ENCODE peak calls at places on chromosomes 6 and 20, in nine cellular contexts. K, H, R, P, N, M, A, U and S are unnamed samples.

GRCh38 chr6:170076466-170077165 is 214.3 kb downstream of the DLL1 start:
- DNase-seq in K (no peak), H (no peak), R (no peak), P (no peak), N (no peak), M (no peak), A (no peak), U (no peak), S (no peak)

GRCh38 chr20:62133051-62133845 is 9.9 kb downstream of the PSMA7 start:
- DNase-seq in K (no peak), H (no peak), R (no peak), P (no peak), N (no peak), M (no peak), A (no peak), U (no peak), S (no peak)

GRCh38 chr6:81690073-81690472 is 62.4 kb downstream of the TENT5A start:
- DNase-seq in K (no peak), H (no peak), R (no peak), P (no peak), N (no peak), M (no peak), A (no peak), U (no peak), S (no peak)

GRCh38 chr6:56540232-56540631 is 102.5 kb downstream of the DST start:
- DNase-seq in K (no peak), H (no peak), R (no peak), P (no peak), N (no peak), M (no peak), A (no peak), U (no peak), S (no peak)

GRCh38 chr6:104957301-104958177 is 632 bp downstream of the LIN28B start:
- DNase-seq in K (peak), H (peak), R (no peak), P (peak), N (peak), M (no peak), A (no peak), U (no peak), S (no peak)

GRCh38 chr20:9515761-9516657 is 1.6 kb downstream of the LAMP5 start:
- DNase-seq in K (no peak), H (no peak), R (peak), P (no peak), N (no peak), M (no peak), A (no peak), U (peak), S (no peak)

GRCh38 chr6:84618836-84619235 is 145.6 kb downstream of the TBX18 start:
- DNase-seq in K (no peak), H (no peak), R (peak), P (no peak), N (peak), M (no peak), A (no peak), U (peak), S (no peak)

GRCh38 chr20:39259010-39259803 is 297.1 kb downstream of the DHX35 start:
- DNase-seq in K (no peak), H (no peak), R (no peak), P (no peak), N (no peak), M (no peak), A (no peak), U (no peak), S (no peak)

GRCh38 chr6:157911278-157911677 is 70.4 kb upstream of the SYNJ2 start:
- DNase-seq in K (no peak), H (no peak), R (no peak), P (no peak), N (no peak), M (no peak), A (no peak), U (no peak), S (no peak)

GRCh38 chr20:32959351-32960221 is 44.6 kb downstream of the SUN5 start:
- DNase-seq in K (no peak), H (no peak), R (no peak), P (no peak), N (no peak), M (peak), A (no peak), U (peak), S (no peak)